ENCODE peak calls at places on chromosomes 16 and 17, in eight cellular contexts. U is activated CD8-positive, alpha-beta T cell treated with anti-CD3 and anti-CD28 coated beads for 36 hours; S is cardiac fibroblast; F is activated naive CD8-positive, alpha-beta T cell treated with anti-CD3 and anti-CD28 coated beads for 36 hours; L is EH; N is HAP-1; T is anterior cingulate cortex; Q is left cardiac atrium. M is an unnamed sample.

GRCh38 chr16:8898660-8899318 is 16.6 kb downstream of the LITAFD start:
- DNase-seq in U (no peak), S (no peak), F (no peak), L (no peak), N (no peak), T (no peak), Q (no peak), M (no peak)

GRCh38 chr16:31297496-31297895 is 37.7 kb downstream of the ITGAM start:
- DNase-seq in U (no peak), S (no peak), F (no peak), L (no peak), N (no peak), T (no peak), Q (no peak), M (no peak)

GRCh38 chr16:75402821-75403475 is 30.4 kb downstream of the CFDP1 start:
- DNase-seq in U (peak; percentile 14), S (peak; percentile 79), F (no peak), L (peak; percentile 62), N (no peak), T (no peak), Q (no peak), M (no peak)

GRCh38 chr16:66580605-66581209 is 1.4 kb downstream of the CMTM2 start:
- DNase-seq in U (no peak), S (peak; percentile 65), F (no peak), L (peak; percentile 83), N (peak; percentile 25), T (no peak), Q (no peak), M (peak; percentile 53)

GRCh38 chr17:5019475-5019956 is 15.7 kb downstream of the SLC52A1 start:
- DNase-seq in U (peak; percentile 73), S (peak; percentile 25), F (peak; percentile 58), L (peak; percentile 34), N (no peak), T (no peak), Q (no peak), M (no peak)

GRCh38 chr16:53048139-53048915 is 4.4 kb downstream of the CHD9NB start:
- DNase-seq in U (no peak), S (no peak), F (no peak), L (no peak), N (no peak), T (no peak), Q (no peak), M (no peak)

GRCh38 chr17:5585814-5586558 is 1.7 kb upstream of the NLRP1 start:
- DNase-seq in U (peak; percentile 54), S (no peak), F (peak; percentile 15), L (peak; percentile 49), N (no peak), T (no peak), Q (no peak), M (no peak)

GRCh38 chr16:56347166-56347565 is 78.2 kb downstream of the AMFR start:
- DNase-seq in U (no peak), S (no peak), F (no peak), L (no peak), N (no peak), T (no peak), Q (peak; percentile 7), M (no peak)

GRCh38 chr17:39926135-39926587 is 1.2 kb downstream of the ORMDL3 start:
- DNase-seq in U (no peak), S (no peak), F (no peak), L (no peak), N (no peak), T (no peak), Q (no peak), M (no peak)

GRCh38 chr17:78774956-78775571 is 7.0 kb downstream of the CYTH1 start:
- DNase-seq in U (peak; percentile 89), S (no peak), F (peak; percentile 82), L (no peak), N (no peak), T (no peak), Q (no peak), M (no peak)

GRCh38 chr16:12601290-12601900 is 202.3 kb downstream of the CPPED1 start:
- DNase-seq in U (no peak), S (no peak), F (no peak), L (no peak), N (no peak), T (no peak), Q (no peak), M (no peak)

GRCh38 chr16:48099455-48099854 is 56.3 kb downstream of the ABCC12 start:
- DNase-seq in U (no peak), S (peak; percentile 74), F (no peak), L (peak; percentile 40), N (peak; percentile 48), T (no peak), Q (peak; percentile 40), M (no peak)

GRCh38 chr17:80812362-80813088 is 179.1 kb upstream of the CHMP6 start:
- DNase-seq in U (no peak), S (no peak), F (no peak), L (no peak), N (no peak), T (no peak), Q (no peak), M (no peak)

GRCh38 chr17:67422887-67423286 is 45.8 kb downstream of the PITPNC1 start:
- DNase-seq in U (no peak), S (peak; percentile 15), F (no peak), L (no peak), N (no peak), T (no peak), Q (no peak), M (no peak)

GRCh38 chr17:63973930-63974593 is 1.3 kb upstream of the SCN4A start:
- DNase-seq in U (no peak), S (no peak), F (no peak), L (peak; percentile 46), N (no peak), T (no peak), Q (no peak), M (no peak)

GRCh38 chr17:60817187-60817586 is 139.5 kb downstream of the BCAS3 start:
- DNase-seq in U (no peak), S (peak; percentile 94), F (no peak), L (peak; percentile 92), N (no peak), T (no peak), Q (no peak), M (peak; percentile 61)

GRCh38 chr17:70317416-70317815 is 148.1 kb downstream of the KCNJ2 start:
- DNase-seq in U (no peak), S (no peak), F (no peak), L (no peak), N (no peak), T (no peak), Q (no peak), M (no peak)

GRCh38 chr16:67649494-67649931 is 4.6 kb downstream of the CARMIL2 start:
- DNase-seq in U (no peak), S (no peak), F (no peak), L (peak; percentile 52), N (peak; percentile 10), T (no peak), Q (no peak), M (no peak)

GRCh38 chr17:28501421-28502284 is 4.5 kb upstream of the FOXN1 start:
- DNase-seq in U (no peak), S (no peak), F (no peak), L (no peak), N (no peak), T (no peak), Q (no peak), M (no peak)

GRCh38 chr17:2125013-2125535 is 70.2 kb downstream of the HIC1 start:
- DNase-seq in U (no peak), S (peak; percentile 85), F (no peak), L (peak; percentile 62), N (no peak), T (no peak), Q (no peak), M (no peak)

GRCh38 chr16:24445216-24445615 is 94.2 kb upstream of the RBBP6 start:
- DNase-seq in U (no peak), S (no peak), F (no peak), L (no peak), N (no peak), T (no peak), Q (no peak), M (no peak)

GRCh38 chr16:19959736-19960135 is 75.1 kb upstream of the GPRC5B start:
- DNase-seq in U (no peak), S (no peak), F (no peak), L (no peak), N (no peak), T (no peak), Q (no peak), M (no peak)

GRCh38 chr16:75424096-75424762 is 9.1 kb downstream of the CFDP1 start:
- DNase-seq in U (no peak), S (no peak), F (no peak), L (no peak), N (no peak), T (no peak), Q (no peak), M (no peak)

GRCh38 chr17:77476920-77477805 is 336.4 kb downstream of the SEC14L1 start:
- DNase-seq in U (peak; percentile 62), S (peak; percentile 97), F (peak; percentile 35), L (peak; percentile 100), N (no peak), T (peak; percentile 28), Q (peak; percentile 75), M (peak; percentile 91)

GRCh38 chr17:28777178-28777577 is 33.4 kb downstream of the TRAF4 start:
- DNase-seq in U (no peak), S (no peak), F (no peak), L (no peak), N (no peak), T (no peak), Q (no peak), M (no peak)

GRCh38 chr17:72502111-72502939 is 381.5 kb downstream of the SOX9 start:
- DNase-seq in U (no peak), S (peak; percentile 63), F (no peak), L (peak; percentile 48), N (no peak), T (no peak), Q (peak; percentile 43), M (peak; percentile 30)

GRCh38 chr17:4327638-4328037 is 38.8 kb downstream of the UBE2G1 start:
- DNase-seq in U (no peak), S (peak; percentile 85), F (no peak), L (peak; percentile 93), N (no peak), T (no peak), Q (no peak), M (no peak)

GRCh38 chr16:9091867-9092281 is 430 bp downstream of the HAPSTR1 start:
- DNase-seq in U (peak; percentile 58), S (no peak), F (peak; percentile 62), L (peak; percentile 35), N (peak; percentile 35), T (peak; percentile 59), Q (peak; percentile 56), M (no peak)

GRCh38 chr17:8192070-8192815 is 2.3 kb upstream of the BORCS6 start:
- DNase-seq in U (peak; percentile 77), S (peak; percentile 96), F (peak; percentile 59), L (peak; percentile 91), N (peak; percentile 84), T (peak; percentile 90), Q (peak; percentile 84), M (peak; percentile 47)

GRCh38 chr17:48047741-48048320 is 328 bp upstream of the NFE2L1 start:
- DNase-seq in U (peak; percentile 100), S (peak; percentile 100), F (peak; percentile 98), L (peak; percentile 100), N (peak; percentile 99), T (peak; percentile 99), Q (peak; percentile 100), M (peak; percentile 99)

GRCh38 chr17:64063766-64064224 is 43.4 kb upstream of the ICAM2 start:
- DNase-seq in U (peak; percentile 78), S (peak; percentile 37), F (peak; percentile 40), L (peak; percentile 29), N (peak; percentile 65), T (no peak), Q (peak; percentile 71), M (no peak)

GRCh38 chr16:53967172-53967571 is 263.2 kb downstream of the FTO start:
- DNase-seq in U (no peak), S (no peak), F (no peak), L (no peak), N (no peak), T (peak; percentile 10), Q (no peak), M (no peak)

GRCh38 chr16:74500907-74501306 is 79.6 kb upstream of the CLEC18B start:
- DNase-seq in U (no peak), S (no peak), F (no peak), L (no peak), N (no peak), T (no peak), Q (no peak), M (no peak)

M was measured in AG04450.